ENCODE peak calls at places on chromosomes 2 and 18, in ten cellular contexts. O is HFF-Myc, T is caudate nucleus, K is RWPE1, E is naive B cell, L is iPS DF 6.9, Y is LHCN-M2, B is neuronal stem cell, D is GM20000, V is NCI-H2081. P is an unnamed sample.

GRCh38 chr2:10494351-10495066 is 46.4 kb upstream of the ODC1 start:
- DNase-seq in O (no peak), T (no peak), K (no peak), E (no peak), L (no peak), Y (no peak), B (no peak), D (no peak), V (no peak), P (no peak)

GRCh38 chr2:238158807-238159539 is at the start of gene ERFE:
- DNase-seq in O (no peak), T (no peak), K (peak), E (peak), L (no peak), Y (peak), B (peak), D (peak), V (no peak), P (peak)

GRCh38 chr2:176491172-176491904 is 222.1 kb downstream of the MTX2 start:
- DNase-seq in O (peak), T (no peak), K (peak), E (peak), L (no peak), Y (peak), B (no peak), D (peak), V (no peak), P (no peak)

GRCh38 chr2:75324716-75325291 is 125.5 kb upstream of the TACR1 start:
- DNase-seq in O (no peak), T (no peak), K (no peak), E (no peak), L (no peak), Y (no peak), B (no peak), D (no peak), V (no peak), P (no peak)

GRCh38 chr18:44195394-44196140 is 485.1 kb upstream of the SETBP1 start:
- DNase-seq in O (no peak), T (no peak), K (no peak), E (no peak), L (no peak), Y (no peak), B (no peak), D (no peak), V (no peak), P (no peak)

GRCh38 chr2:188475945-188476344 is 184.3 kb downstream of the GULP1 start:
- DNase-seq in O (peak), T (no peak), K (no peak), E (no peak), L (no peak), Y (peak), B (no peak), D (no peak), V (no peak), P (no peak)

GRCh38 chr18:48410095-48410920 is 1.1 kb upstream of the ZBTB7C start:
- DNase-seq in O (peak), T (peak), K (peak), E (peak), L (no peak), Y (peak), B (peak), D (peak), V (peak), P (peak)

GRCh38 chr2:207160115-207160514 is 5.6 kb downstream of the KLF7 start:
- DNase-seq in O (no peak), T (no peak), K (no peak), E (no peak), L (no peak), Y (no peak), B (no peak), D (no peak), V (no peak), P (no peak)

GRCh38 chr2:161412346-161412745 is 3.8 kb upstream of the TBR1 start:
- DNase-seq in O (no peak), T (no peak), K (no peak), E (no peak), L (no peak), Y (peak), B (no peak), D (no peak), V (no peak), P (no peak)

GRCh38 chr2:161068670-161069069 is 91.6 kb upstream of the TANK start:
- DNase-seq in O (no peak), T (no peak), K (no peak), E (no peak), L (no peak), Y (peak), B (no peak), D (no peak), V (no peak), P (no peak)

P was measured in activated T-helper 1 cell treated with Interleukin-2 at 50 U/mL for 16 hours.